ENCODE peak calls at places on chromosomes 12 and 14, in seven cellular contexts. P is neural progenitor cell, Q is left ventricle myocardium inferior, Y is AG04450, M is hepatocyte, L is prostate gland, A is thyroid gland. C is an unnamed sample. For H3K9me3, the result is how much of the 10 kb centered on the place peaks cover.

GRCh38 chr14:104597576-104597975 is 7.0 kb downstream of the TMEM179 start:
- DNase-seq in P (no peak), Q (peak), Y (no peak), M (no peak), L (no peak), A (no peak), C (no peak)

GRCh38 chr12:104673294-104674062 is 216.7 kb downstream of the CHST11 start:
- DNase-seq in P (no peak), Q (no peak), Y (no peak), M (no peak), L (no peak), A (no peak), C (no peak)

GRCh38 chr14:71726639-71727085 is 205.6 kb upstream of the RGS6 start:
- DNase-seq in P (no peak), Q (no peak), Y (no peak), M (peak), L (no peak), A (peak), C (no peak)

GRCh38 chr14:92647499-92648279 is 100.7 kb downstream of the LGMN start:
- DNase-seq in P (no peak), Q (no peak), Y (no peak), M (no peak), L (no peak), A (no peak), C (no peak)

GRCh38 chr12:55188974-55189556 is 31.8 kb upstream of the OR10A7 start:
- DNase-seq in P (peak), Q (no peak), Y (peak), M (peak), L (peak), A (no peak), C (peak)

GRCh38 chr14:102472815-102473158 is 36.8 kb downstream of the ANKRD9 start:
- DNase-seq in P (no peak), Q (no peak), Y (no peak), M (no peak), L (peak), A (peak), C (no peak)

GRCh38 chr14:94598816-94599655 is 13.2 kb upstream of the SERPINA3 start:
- DNase-seq in P (peak), Q (peak), Y (peak), M (peak), L (peak), A (peak), C (peak)

GRCh38 chr12:115630133-115630532 is 647.4 kb downstream of the MED13L start:
- DNase-seq in P (no peak), Q (no peak), Y (no peak), M (no peak), L (no peak), A (no peak), C (no peak)

DNA sequence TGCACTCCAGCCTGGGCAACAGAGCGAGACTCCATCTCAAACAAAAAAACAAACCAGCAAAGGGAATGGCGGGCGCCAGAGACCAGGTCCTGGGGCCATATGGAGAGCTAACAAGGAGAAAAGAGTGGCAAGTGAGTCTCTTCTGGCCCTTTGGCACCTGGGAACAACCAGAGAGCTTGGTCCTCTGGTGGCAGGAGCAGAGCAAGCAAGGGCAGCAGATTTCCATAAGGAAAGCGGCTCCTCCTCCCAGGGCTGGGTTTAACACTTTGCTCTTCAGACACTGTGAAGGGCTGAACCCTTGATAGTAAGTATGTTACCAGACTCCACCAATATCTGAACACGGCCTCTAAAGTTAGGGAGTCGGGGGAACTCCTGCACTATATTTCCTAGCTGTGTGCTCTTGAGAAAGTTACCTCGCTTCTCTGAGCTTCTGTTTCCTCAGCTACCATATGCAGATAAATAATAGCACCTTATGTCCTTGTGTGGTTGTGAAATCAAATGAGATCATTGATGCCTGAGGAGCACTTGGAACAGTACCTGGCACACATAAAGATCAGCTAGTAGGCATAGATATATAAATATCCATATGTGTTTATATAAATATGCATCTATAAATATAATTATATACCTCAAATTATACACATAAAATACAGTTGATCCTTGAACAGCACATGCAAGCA is 33.4 kb upstream of the PLEKHG6 start:
- DNase-seq in P (peak), Q (no peak), Y (no peak), M (no peak), L (no peak), A (no peak), C (peak)
- TF ChIP-seq CTCF in P (no peak), Q (peak), Y (peak), M (peak), L (peak), A (no peak), C (no peak)

GRCh38 chr14:29271669-29272068 is 505.1 kb downstream of the FOXG1 start:
- DNase-seq in P (no peak), Q (no peak), Y (no peak), M (no peak), L (no peak), A (no peak), C (no peak)

GRCh38 chr14:29274890-29275651 is 508.5 kb downstream of the FOXG1 start:
- DNase-seq in P (no peak), Q (no peak), Y (no peak), M (no peak), L (no peak), A (no peak), C (no peak)

GRCh38 chr14:29278301-29278700 is 511.7 kb downstream of the FOXG1 start:
- DNase-seq in P (no peak), Q (no peak), Y (no peak), M (no peak), L (no peak), A (no peak), C (no peak)

GRCh38 chr14:29273513-29273912 is 506.9 kb downstream of the FOXG1 start:
- DNase-seq in P (no peak), Q (no peak), Y (no peak), M (no peak), L (no peak), A (no peak), C (no peak)
- H3K9me3 ChIP-seq in P (under half), Q (under half), Y (under half), M (under half), L (under half), A (under half), C (under half)

GRCh38 chr14:80037349-80037748 is 174.0 kb downstream of the DIO2 start:
- DNase-seq in P (no peak), Q (no peak), Y (no peak), M (no peak), L (no peak), A (no peak), C (peak)
- TF ChIP-seq CTCF in P (no peak), Q (no peak), Y (no peak), M (no peak), L (no peak), A (no peak), C (no peak)

DNA sequence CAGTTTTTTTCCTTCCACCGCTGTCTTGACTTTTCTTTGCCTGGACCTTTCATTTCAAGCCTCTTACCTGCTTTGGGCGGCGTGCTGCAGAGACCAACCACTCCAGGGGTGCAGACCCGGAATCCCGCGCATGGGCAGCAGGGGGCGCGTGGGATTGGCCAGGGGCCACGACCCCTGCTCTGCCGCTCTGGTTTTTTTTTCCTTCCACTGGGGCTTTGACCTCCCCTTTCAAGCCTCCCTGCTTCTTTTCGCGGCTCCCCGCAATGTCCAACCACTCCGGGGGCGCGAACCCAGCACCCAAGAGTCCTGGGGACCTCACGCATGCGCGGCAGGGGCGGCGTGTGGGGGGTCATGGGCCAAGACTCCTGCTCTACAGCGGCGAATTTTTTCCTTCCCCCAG is 325.1 kb downstream of the ALG10 start:
- DNase-seq in P (no peak), Q (no peak), Y (no peak), M (no peak), L (no peak), A (no peak), C (peak)
- H3K9me3 ChIP-seq in P (under half), Q (under half), Y (half or more), M (under half), L (under half), A (under half), C (under half)

GRCh38 chr12:48934312-48934706 is 9.0 kb upstream of the FKBP11 start:
- DNase-seq in P (no peak), Q (no peak), Y (no peak), M (no peak), L (no peak), A (no peak), C (peak)
- TF ChIP-seq CTCF in P (peak), Q (peak), Y (peak), M (peak), L (no peak), A (peak), C (peak)

DNA sequence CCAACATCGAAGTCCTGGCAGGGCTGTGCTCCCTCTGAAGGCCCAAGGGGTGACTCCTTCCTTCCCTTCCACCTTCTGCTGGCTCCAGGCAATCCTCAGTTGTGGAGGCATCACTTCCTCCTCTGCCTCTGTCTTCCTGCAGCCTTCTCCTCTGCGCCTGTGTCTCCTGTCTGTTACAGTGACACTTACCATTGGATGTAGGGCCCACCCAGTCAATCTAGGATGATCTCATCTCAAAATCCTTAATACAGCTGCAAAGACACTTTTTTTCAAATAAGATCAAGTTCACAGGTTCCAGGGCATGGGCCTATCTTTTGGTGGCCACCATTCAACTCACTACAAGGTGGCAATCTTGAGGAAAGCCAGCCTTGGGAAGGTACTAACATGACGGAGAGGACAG is 155.1 kb downstream of the ESRRB start:
- DNase-seq in P (no peak), Q (no peak), Y (no peak), M (no peak), L (no peak), A (no peak), C (no peak)
- H3K9me3 ChIP-seq in P (under half), Q (under half), Y (under half), M (under half), L (under half), A (under half), C (under half)

DNA sequence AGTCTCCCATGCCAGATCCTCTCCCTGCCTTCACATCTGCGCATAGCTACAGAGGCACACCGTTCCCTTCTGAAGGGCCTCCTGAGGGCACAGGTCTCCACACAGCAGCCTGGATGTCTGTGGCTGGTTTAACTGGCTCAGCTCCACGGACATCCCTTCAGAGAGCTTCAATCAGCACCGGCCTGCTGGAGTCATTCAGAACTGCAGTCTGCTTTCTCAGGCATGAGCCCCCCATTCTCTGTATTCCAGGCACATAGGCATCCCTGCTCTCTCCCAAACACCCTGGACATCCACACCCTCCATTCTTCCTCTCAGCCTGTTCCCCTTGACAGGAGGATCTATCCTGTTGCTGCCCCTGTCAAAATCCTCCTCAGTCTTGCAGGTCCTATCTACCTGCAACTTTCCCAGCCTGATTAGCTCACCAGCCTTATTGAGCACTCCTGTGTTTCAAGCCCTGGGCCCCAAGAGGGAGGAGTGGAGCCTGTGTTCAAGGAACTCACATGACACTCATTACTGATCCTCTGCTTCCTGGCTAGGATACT is 2.9 kb upstream of the DHRS2 start:
- DNase-seq in P (peak), Q (no peak), Y (no peak), M (peak), L (no peak), A (no peak), C (no peak)
- TF ChIP-seq CTCF in P (peak), Q (no peak), Y (no peak), M (no peak), L (no peak), A (no peak), C (no peak)

GRCh38 chr12:133217219-133217618 is 18.5 kb downstream of the ANHX start:
- DNase-seq in P (no peak), Q (no peak), Y (no peak), M (peak), L (no peak), A (no peak), C (no peak)

GRCh38 chr12:133215724-133216123 is 20.0 kb downstream of the ANHX start:
- DNase-seq in P (no peak), Q (no peak), Y (no peak), M (no peak), L (no peak), A (no peak), C (no peak)

GRCh38 chr12:133221241-133221640 is 14.4 kb downstream of the ANHX start:
- DNase-seq in P (no peak), Q (no peak), Y (no peak), M (no peak), L (no peak), A (no peak), C (no peak)

GRCh38 chr12:133222211-133222610 is 13.5 kb downstream of the ANHX start:
- DNase-seq in P (no peak), Q (no peak), Y (no peak), M (no peak), L (no peak), A (no peak), C (no peak)

DNA sequence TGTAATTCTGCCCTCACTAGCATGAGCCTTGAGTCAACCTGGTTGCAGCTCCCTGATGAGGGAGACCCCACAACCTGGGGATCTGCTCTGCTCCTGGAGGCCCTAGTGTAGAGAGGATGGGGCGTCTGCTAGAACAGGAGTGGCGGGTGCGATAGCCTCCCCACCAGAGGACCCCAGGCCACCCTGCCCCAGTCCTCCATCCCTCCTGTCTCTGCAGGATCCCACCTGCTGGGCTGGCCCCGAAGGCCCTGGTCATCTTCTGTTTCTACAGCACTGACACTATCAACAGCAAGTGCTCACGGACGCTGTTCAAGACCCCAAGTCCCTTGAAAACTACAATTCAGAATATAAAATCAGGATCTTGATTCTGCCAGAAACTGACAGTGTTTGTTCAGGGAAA is 15.2 kb downstream of the ANHX start:
- DNase-seq in P (no peak), Q (no peak), Y (no peak), M (no peak), L (no peak), A (no peak), C (no peak)
- H3K9me3 ChIP-seq in P (under half), Q (half or more), Y (half or more), M (under half), L (under half), A (under half), C (under half)

C was measured in Caco-2.